ENCODE peak calls at places on chromosomes 13 and 19, in six cellular contexts. One of them, this sample, is unnamed.

GRCh38 chr13:95741584-95742563 is 64.9 kb downstream of the DNAJC3 start:
- DNase-seq in foreskin melanocyte: no peak
- DNase-seq in Calu3: no peak
- DNase-seq in M059J: no peak
- DNase-seq in neural crest cell: no peak
- DNase-seq in GM04504: no peak
- DNase-seq in this sample: no peak

GRCh38 chr13:109779074-109779473 is 7.3 kb downstream of the IRS2 start:
- DNase-seq in foreskin melanocyte: no peak
- DNase-seq in Calu3: no peak
- DNase-seq in M059J: no peak
- DNase-seq in neural crest cell: no peak
- DNase-seq in GM04504: no peak
- DNase-seq in this sample: no peak

GRCh38 chr13:40776681-40777165 is 5.7 kb upstream of the MRPS31 start:
- DNase-seq in foreskin melanocyte: peak; percentile 27
- DNase-seq in Calu3: no peak
- DNase-seq in M059J: peak; percentile 61
- DNase-seq in neural crest cell: no peak
- DNase-seq in GM04504: no peak
- DNase-seq in this sample: no peak

GRCh38 chr19:1410136-1410786 is 2.9 kb downstream of the DAZAP1 start:
- DNase-seq in foreskin melanocyte: no peak
- DNase-seq in Calu3: no peak
- DNase-seq in M059J: peak; percentile 36
- DNase-seq in neural crest cell: no peak
- DNase-seq in GM04504: no peak
- DNase-seq in this sample: no peak

GRCh38 chr13:87684850-87685735 is 13.9 kb downstream of the SLITRK5 start:
- DNase-seq in foreskin melanocyte: no peak
- DNase-seq in Calu3: no peak
- DNase-seq in M059J: no peak
- DNase-seq in neural crest cell: no peak
- DNase-seq in GM04504: no peak
- DNase-seq in this sample: no peak

GRCh38 chr13:80389073-80390038 is 48.4 kb upstream of the SPRY2 start:
- DNase-seq in foreskin melanocyte: no peak
- DNase-seq in Calu3: no peak
- DNase-seq in M059J: no peak
- DNase-seq in neural crest cell: no peak
- DNase-seq in GM04504: no peak
- DNase-seq in this sample: no peak

GRCh38 chr13:21583496-21583895 is 20.5 kb downstream of the MICU2 start:
- DNase-seq in foreskin melanocyte: peak; percentile 16
- DNase-seq in Calu3: no peak
- DNase-seq in M059J: peak; percentile 76
- DNase-seq in neural crest cell: no peak
- DNase-seq in GM04504: no peak
- DNase-seq in this sample: no peak

GRCh38 chr13:87872813-87873212 is 201.6 kb downstream of the SLITRK5 start:
- DNase-seq in foreskin melanocyte: no peak
- DNase-seq in Calu3: no peak
- DNase-seq in M059J: no peak
- DNase-seq in neural crest cell: no peak
- DNase-seq in GM04504: no peak
- DNase-seq in this sample: no peak

GRCh38 chr19:46537136-46538097 is 41.8 kb upstream of the PNMA8B start:
- DNase-seq in foreskin melanocyte: no peak
- DNase-seq in Calu3: peak; percentile 80
- DNase-seq in M059J: peak; percentile 23
- DNase-seq in neural crest cell: peak; percentile 74
- DNase-seq in GM04504: no peak
- DNase-seq in this sample: no peak

GRCh38 chr13:40024578-40024952 is 369.1 kb downstream of the COG6 start:
- DNase-seq in foreskin melanocyte: no peak
- DNase-seq in Calu3: no peak
- DNase-seq in M059J: no peak
- DNase-seq in neural crest cell: no peak
- DNase-seq in GM04504: no peak
- DNase-seq in this sample: no peak

GRCh38 chr19:2481466-2481865 is 5.5 kb downstream of the GADD45B start:
- DNase-seq in foreskin melanocyte: no peak
- DNase-seq in Calu3: no peak
- DNase-seq in M059J: no peak
- DNase-seq in neural crest cell: no peak
- DNase-seq in GM04504: no peak
- DNase-seq in this sample: no peak

GRCh38 chr19:58498316-58499020 is 13.3 kb downstream of the SLC27A5 start:
- DNase-seq in foreskin melanocyte: no peak
- DNase-seq in Calu3: no peak
- DNase-seq in M059J: no peak
- DNase-seq in neural crest cell: no peak
- DNase-seq in GM04504: no peak
- DNase-seq in this sample: no peak

GRCh38 chr19:13155472-13156284 is 5.5 kb downstream of the IER2 start:
- DNase-seq in foreskin melanocyte: peak; percentile 10
- DNase-seq in Calu3: peak; percentile 85
- DNase-seq in M059J: peak; percentile 75
- DNase-seq in neural crest cell: peak; percentile 72
- DNase-seq in GM04504: no peak
- DNase-seq in this sample: no peak

GRCh38 chr19:36090930-36091695 is 19.8 kb upstream of the OVOL3 start:
- DNase-seq in foreskin melanocyte: no peak
- DNase-seq in Calu3: no peak
- DNase-seq in M059J: no peak
- DNase-seq in neural crest cell: no peak
- DNase-seq in GM04504: no peak
- DNase-seq in this sample: no peak

GRCh38 chr19:42683917-42684513 is 56.3 kb downstream of the PSG3 start:
- DNase-seq in foreskin melanocyte: peak; percentile 13
- DNase-seq in Calu3: peak; percentile 54
- DNase-seq in M059J: peak; percentile 26
- DNase-seq in neural crest cell: peak; percentile 11
- DNase-seq in GM04504: peak; percentile 10
- DNase-seq in this sample: peak; percentile 2

GRCh38 chr19:35354898-35355297 is 3.4 kb upstream of the FFAR3 start:
- DNase-seq in foreskin melanocyte: no peak
- DNase-seq in Calu3: no peak
- DNase-seq in M059J: no peak
- DNase-seq in neural crest cell: no peak
- DNase-seq in GM04504: no peak
- DNase-seq in this sample: no peak